ENCODE peak calls at places on chromosomes 7 and 10, in four cellular contexts. T is A549, P is suprapubic skin, B is NB4. D is an unnamed sample.

GRCh38 chr7:138491612-138492386 is 31.7 kb downstream of the TRIM24 start:
- DNase-seq in T (no peak), P (no peak), B (no peak), D (peak)

GRCh38 chr10:102467971-102468438 is 16.7 kb upstream of the C10orf95 start:
- DNase-seq in T (no peak), P (no peak), B (peak), D (peak)

GRCh38 chr7:157811946-157812345 is 475.1 kb downstream of the DNAJB6 start:
- DNase-seq in T (no peak), P (no peak), B (no peak), D (no peak)

GRCh38 chr7:2730846-2731770 is 43.1 kb downstream of the AMZ1 start:
- DNase-seq in T (no peak), P (peak), B (no peak), D (no peak)

GRCh38 chr7:31873816-31874597 is 187.0 kb downstream of the PPP1R17 start:
- DNase-seq in T (no peak), P (no peak), B (no peak), D (no peak)

GRCh38 chr7:832292-832967 is at the start of gene SUN1:
- DNase-seq in T (peak), P (no peak), B (no peak), D (peak)

GRCh38 chr10:62632071-62632809 is 172.3 kb upstream of the ADO start:
- DNase-seq in T (no peak), P (no peak), B (peak), D (no peak)

GRCh38 chr10:78362406-78363022 is 328.9 kb downstream of the RPS24 start:
- DNase-seq in T (no peak), P (no peak), B (peak), D (no peak)

GRCh38 chr7:48563334-48563733 is 361.0 kb upstream of the CDC14C start:
- DNase-seq in T (no peak), P (no peak), B (peak), D (no peak)

GRCh38 chr7:46616636-46617035 is 695.6 kb upstream of the IGFBP3 start:
- DNase-seq in T (no peak), P (no peak), B (no peak), D (no peak)

GRCh38 chr10:92238586-92239098 is 52.2 kb downstream of the CPEB3 start:
- DNase-seq in T (no peak), P (peak), B (peak), D (peak)

GRCh38 chr10:16509996-16510395 is 11.7 kb downstream of the C1QL3 start:
- DNase-seq in T (no peak), P (no peak), B (no peak), D (no peak)

GRCh38 chr10:73819513-73820093 is 8.2 kb upstream of the NDST2 start:
- DNase-seq in T (no peak), P (no peak), B (no peak), D (no peak)

GRCh38 chr10:84138478-84139125 is 707 bp upstream of the GHITM start:
- DNase-seq in T (peak), P (no peak), B (no peak), D (peak)

GRCh38 chr10:122464575-122464974 is 3.2 kb downstream of the HTRA1 start:
- DNase-seq in T (no peak), P (no peak), B (no peak), D (no peak)

GRCh38 chr10:93032105-93032808 is 28.3 kb upstream of the CYP26C1 start:
- DNase-seq in T (no peak), P (no peak), B (no peak), D (no peak)

GRCh38 chr7:66326501-66327180 is 121.5 kb downstream of the TPST1 start:
- DNase-seq in T (no peak), P (no peak), B (no peak), D (no peak)

GRCh38 chr10:24196426-24197039 is 12.4 kb upstream of the KIAA1217 start:
- DNase-seq in T (peak), P (peak), B (peak), D (peak)

GRCh38 chr10:118264252-118264651 is 77.9 kb downstream of the FAM204A start:
- DNase-seq in T (no peak), P (no peak), B (no peak), D (no peak)

GRCh38 chr7:73948287-73948686 is 79.7 kb upstream of the ELN start:
- DNase-seq in T (no peak), P (no peak), B (no peak), D (no peak)

GRCh38 chr7:9937944-9938631 is 1035.6 kb upstream of the PHF14 start:
- DNase-seq in T (no peak), P (no peak), B (no peak), D (peak)

GRCh38 chr10:58438340-58438739 is 53.1 kb downstream of the TFAM start:
- DNase-seq in T (no peak), P (no peak), B (no peak), D (no peak)

GRCh38 chr10:102555781-102556328 is 52.1 kb downstream of the SUFU start:
- DNase-seq in T (no peak), P (no peak), B (peak), D (no peak)

GRCh38 chr10:101106351-101106750 is 24.7 kb upstream of the TLX1 start:
- DNase-seq in T (no peak), P (no peak), B (no peak), D (no peak)

GRCh38 chr10:34689053-34689452 is 126.0 kb downstream of the PARD3 start:
- DNase-seq in T (no peak), P (no peak), B (no peak), D (no peak)

GRCh38 chr10:84095821-84096497 is 43.4 kb upstream of the GHITM start:
- DNase-seq in T (no peak), P (no peak), B (no peak), D (no peak)

GRCh38 chr7:84157171-84157570 is 37.4 kb downstream of the SEMA3A start:
- DNase-seq in T (no peak), P (no peak), B (no peak), D (no peak)

GRCh38 chr10:98251399-98251798 is 16.6 kb downstream of the LOXL4 start:
- DNase-seq in T (no peak), P (no peak), B (no peak), D (no peak)

GRCh38 chr7:138979988-138980574 is 1.1 kb downstream of the KIAA1549 start:
- DNase-seq in T (no peak), P (no peak), B (no peak), D (no peak)

GRCh38 chr7:72176875-72177274 is 235.3 kb downstream of the CALN1 start:
- DNase-seq in T (no peak), P (no peak), B (no peak), D (no peak)

GRCh38 chr10:119320981-119321380 is 113.6 kb downstream of the GRK5 start:
- DNase-seq in T (no peak), P (no peak), B (peak), D (no peak)

GRCh38 chr10:129193148-129193547 is 273.9 kb upstream of the MGMT start:
- DNase-seq in T (no peak), P (no peak), B (peak), D (no peak)

GRCh38 chr10:69638642-69639041 is 8.6 kb downstream of the FAM241B start:
- DNase-seq in T (no peak), P (peak), B (no peak), D (no peak)

GRCh38 chr10:49109669-49110335 is 5.5 kb downstream of the VSTM4 start:
- DNase-seq in T (no peak), P (no peak), B (no peak), D (no peak)

GRCh38 chr10:128268015-128268722 is 141.9 kb upstream of the MKI67 start:
- DNase-seq in T (peak), P (no peak), B (peak), D (peak)

GRCh38 chr7:5423272-5423843 is at the start of gene TNRC18:
- DNase-seq in T (peak), P (no peak), B (peak), D (peak)
- TF ChIP-seq POLR2A in T (no peak), P (peak), B (peak), D (peak)

GRCh38 chr10:5623081-5623748 is 43.2 kb downstream of the ASB13 start:
- DNase-seq in T (peak), P (peak), B (peak), D (peak)
- TF ChIP-seq POLR2A in T (no peak), P (no peak), B (no peak), D (no peak)

GRCh38 chr10:32445740-32446615 is at the start of gene CCDC7:
- DNase-seq in T (peak), P (peak), B (peak), D (peak)
- TF ChIP-seq POLR2A in T (peak), P (peak), B (peak), D (peak)

DNA sequence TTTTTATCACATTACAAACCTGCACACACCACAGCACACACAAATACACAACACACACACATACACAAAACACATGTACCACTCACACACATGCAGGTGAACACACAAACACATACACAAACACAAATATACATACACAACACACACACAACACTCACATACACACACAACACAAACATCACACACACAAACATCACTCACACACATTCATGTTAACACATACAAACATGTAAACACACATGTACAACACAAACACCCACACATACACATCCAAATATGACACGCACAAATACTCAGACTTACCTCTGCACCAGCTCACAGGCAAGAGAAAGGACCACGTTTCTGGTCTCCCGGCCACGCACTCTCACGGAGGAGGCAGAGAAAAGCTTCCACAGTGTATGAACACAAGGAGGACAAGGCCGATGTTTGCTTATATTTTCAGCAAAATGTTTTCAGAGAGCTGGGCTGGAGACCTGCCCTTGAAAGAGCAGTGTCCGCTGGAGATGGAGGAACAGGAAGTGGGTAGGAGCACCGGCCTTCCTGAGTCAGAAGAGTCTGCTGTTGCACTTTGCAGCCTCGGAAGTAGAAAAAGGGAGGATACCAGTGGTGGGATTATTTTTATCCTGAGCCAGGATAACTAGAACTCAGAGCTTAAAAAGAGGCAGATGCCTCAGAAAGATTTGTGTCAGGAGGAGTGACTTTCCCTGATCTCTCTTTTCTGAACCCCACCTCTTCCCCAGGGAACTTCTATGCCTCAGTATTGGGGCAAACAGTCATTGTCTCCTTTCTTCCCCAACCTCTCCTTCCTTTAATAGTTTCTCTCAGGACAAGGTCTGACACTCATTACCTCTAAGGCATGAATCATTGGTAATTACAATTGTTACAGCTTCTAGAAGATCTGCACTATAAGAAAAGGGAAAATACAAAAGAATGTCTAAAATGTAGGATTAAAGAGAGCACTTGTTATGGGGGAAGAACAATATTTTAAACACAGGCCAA is at the start of gene GIMAP6:
- DNase-seq in T (no peak), P (no peak), B (peak), D (no peak)
- TF ChIP-seq POLR2A in T (no peak), P (no peak), B (no peak), D (no peak)